ENCODE peak calls at places on chromosomes 13 and 19, in nine cellular contexts. One of them, this sample, is unnamed.

GRCh38 chr13:98778749-98779148 is 26.3 kb upstream of the SLC15A1 start:
- DNase-seq in M059J: peak; percentile 61
- DNase-seq in islet precursor cell: no peak
- DNase-seq in nephron progenitor cell: no peak
- DNase-seq in fibroblast of the aortic adventitia: no peak
- DNase-seq in activated CD4-positive, alpha-beta memory T cell treated with anti-CD3 and anti-CD28 coated beads for 36 hours: no peak
- DNase-seq in activated naive CD8-positive, alpha-beta T cell treated with anti-CD3 and anti-CD28 coated beads, Interleukin-2, amount 50 U/mL, for 24 hours: no peak
- DNase-seq in iris pigment epithelial cell: peak; percentile 42
- DNase-seq in tibial artery: no peak
- DNase-seq in this sample: no peak

GRCh38 chr13:107838592-107839161 is 376.7 kb downstream of the LIG4 start:
- DNase-seq in activated CD4-positive, alpha-beta memory T cell treated with anti-CD3 and anti-CD28 coated beads for 36 hours: no peak
- DNase-seq in nephron progenitor cell: no peak
- DNase-seq in activated naive CD8-positive, alpha-beta T cell treated with anti-CD3 and anti-CD28 coated beads, Interleukin-2, amount 50 U/mL, for 24 hours: no peak
- DNase-seq in M059J: no peak
- DNase-seq in iris pigment epithelial cell: no peak
- DNase-seq in islet precursor cell: no peak
- DNase-seq in tibial artery: no peak
- DNase-seq in fibroblast of the aortic adventitia: no peak
- DNase-seq in this sample: no peak

GRCh38 chr13:98875146-98875729 is 102.6 kb downstream of the DOCK9 start:
- DNase-seq in islet precursor cell: no peak
- DNase-seq in M059J: no peak
- DNase-seq in activated naive CD8-positive, alpha-beta T cell treated with anti-CD3 and anti-CD28 coated beads, Interleukin-2, amount 50 U/mL, for 24 hours: no peak
- DNase-seq in tibial artery: no peak
- DNase-seq in nephron progenitor cell: no peak
- DNase-seq in fibroblast of the aortic adventitia: no peak
- DNase-seq in iris pigment epithelial cell: no peak
- DNase-seq in activated CD4-positive, alpha-beta memory T cell treated with anti-CD3 and anti-CD28 coated beads for 36 hours: no peak
- DNase-seq in this sample: peak; percentile 10

GRCh38 chr19:4686700-4687099 is 16.6 kb upstream of the MYDGF start:
- DNase-seq in tibial artery: no peak
- DNase-seq in nephron progenitor cell: no peak
- DNase-seq in M059J: no peak
- DNase-seq in activated naive CD8-positive, alpha-beta T cell treated with anti-CD3 and anti-CD28 coated beads, Interleukin-2, amount 50 U/mL, for 24 hours: no peak
- DNase-seq in iris pigment epithelial cell: no peak
- DNase-seq in islet precursor cell: no peak
- DNase-seq in fibroblast of the aortic adventitia: no peak
- DNase-seq in activated CD4-positive, alpha-beta memory T cell treated with anti-CD3 and anti-CD28 coated beads for 36 hours: no peak
- DNase-seq in this sample: no peak

GRCh38 chr13:113935081-113935511 is 38.8 kb downstream of the C13orf46 start:
- DNase-seq in activated naive CD8-positive, alpha-beta T cell treated with anti-CD3 and anti-CD28 coated beads, Interleukin-2, amount 50 U/mL, for 24 hours: no peak
- DNase-seq in islet precursor cell: peak; percentile 81
- DNase-seq in fibroblast of the aortic adventitia: no peak
- DNase-seq in iris pigment epithelial cell: no peak
- DNase-seq in tibial artery: peak; percentile 76
- DNase-seq in activated CD4-positive, alpha-beta memory T cell treated with anti-CD3 and anti-CD28 coated beads for 36 hours: no peak
- DNase-seq in nephron progenitor cell: peak; percentile 26
- DNase-seq in M059J: no peak
- DNase-seq in this sample: no peak

GRCh38 chr19:49557641-49558325 is 22.6 kb downstream of the NOSIP start:
- DNase-seq in activated naive CD8-positive, alpha-beta T cell treated with anti-CD3 and anti-CD28 coated beads, Interleukin-2, amount 50 U/mL, for 24 hours: no peak
- DNase-seq in nephron progenitor cell: no peak
- DNase-seq in islet precursor cell: no peak
- DNase-seq in activated CD4-positive, alpha-beta memory T cell treated with anti-CD3 and anti-CD28 coated beads for 36 hours: no peak
- DNase-seq in iris pigment epithelial cell: no peak
- DNase-seq in tibial artery: no peak
- DNase-seq in fibroblast of the aortic adventitia: no peak
- DNase-seq in M059J: no peak
- DNase-seq in this sample: no peak

GRCh38 chr19:47494729-47495128 is 10.7 kb upstream of the KPTN start:
- DNase-seq in M059J: no peak
- DNase-seq in nephron progenitor cell: no peak
- DNase-seq in iris pigment epithelial cell: no peak
- DNase-seq in activated CD4-positive, alpha-beta memory T cell treated with anti-CD3 and anti-CD28 coated beads for 36 hours: no peak
- DNase-seq in fibroblast of the aortic adventitia: no peak
- DNase-seq in activated naive CD8-positive, alpha-beta T cell treated with anti-CD3 and anti-CD28 coated beads, Interleukin-2, amount 50 U/mL, for 24 hours: no peak
- DNase-seq in tibial artery: no peak
- DNase-seq in islet precursor cell: no peak
- DNase-seq in this sample: peak; percentile 0

GRCh38 chr19:38718747-38719543 is 25.3 kb downstream of the CAPN12 start:
- DNase-seq in activated naive CD8-positive, alpha-beta T cell treated with anti-CD3 and anti-CD28 coated beads, Interleukin-2, amount 50 U/mL, for 24 hours: no peak
- DNase-seq in islet precursor cell: peak; percentile 85
- DNase-seq in M059J: peak; percentile 67
- DNase-seq in nephron progenitor cell: no peak
- DNase-seq in tibial artery: peak; percentile 96
- DNase-seq in fibroblast of the aortic adventitia: peak; percentile 40
- DNase-seq in activated CD4-positive, alpha-beta memory T cell treated with anti-CD3 and anti-CD28 coated beads for 36 hours: no peak
- DNase-seq in iris pigment epithelial cell: no peak
- DNase-seq in this sample: peak; percentile 94

GRCh38 chr19:58440556-58440955 is 603 bp upstream of the ZNF132 start:
- DNase-seq in iris pigment epithelial cell: no peak
- DNase-seq in activated naive CD8-positive, alpha-beta T cell treated with anti-CD3 and anti-CD28 coated beads, Interleukin-2, amount 50 U/mL, for 24 hours: no peak
- DNase-seq in M059J: no peak
- DNase-seq in islet precursor cell: no peak
- DNase-seq in activated CD4-positive, alpha-beta memory T cell treated with anti-CD3 and anti-CD28 coated beads for 36 hours: no peak
- DNase-seq in tibial artery: peak; percentile 66
- DNase-seq in nephron progenitor cell: no peak
- DNase-seq in fibroblast of the aortic adventitia: no peak
- DNase-seq in this sample: no peak

GRCh38 chr13:26011996-26012688 is 39.7 kb downstream of the SHISA2 start:
- DNase-seq in nephron progenitor cell: no peak
- DNase-seq in islet precursor cell: peak; percentile 38
- DNase-seq in M059J: no peak
- DNase-seq in activated naive CD8-positive, alpha-beta T cell treated with anti-CD3 and anti-CD28 coated beads, Interleukin-2, amount 50 U/mL, for 24 hours: peak; percentile 50
- DNase-seq in fibroblast of the aortic adventitia: no peak
- DNase-seq in activated CD4-positive, alpha-beta memory T cell treated with anti-CD3 and anti-CD28 coated beads for 36 hours: peak; percentile 63
- DNase-seq in tibial artery: no peak
- DNase-seq in iris pigment epithelial cell: no peak
- DNase-seq in this sample: no peak

GRCh38 chr13:46165485-46166220 is 16.3 kb downstream of the LCP1 start:
- DNase-seq in iris pigment epithelial cell: peak; percentile 64
- DNase-seq in fibroblast of the aortic adventitia: no peak
- DNase-seq in M059J: peak; percentile 76
- DNase-seq in tibial artery: no peak
- DNase-seq in islet precursor cell: no peak
- DNase-seq in activated naive CD8-positive, alpha-beta T cell treated with anti-CD3 and anti-CD28 coated beads, Interleukin-2, amount 50 U/mL, for 24 hours: peak; percentile 46
- DNase-seq in nephron progenitor cell: no peak
- DNase-seq in activated CD4-positive, alpha-beta memory T cell treated with anti-CD3 and anti-CD28 coated beads for 36 hours: peak; percentile 71
- DNase-seq in this sample: peak; percentile 55

GRCh38 chr13:73695325-73695724 is 438.9 kb downstream of the KLF12 start:
- DNase-seq in nephron progenitor cell: no peak
- DNase-seq in tibial artery: no peak
- DNase-seq in islet precursor cell: no peak
- DNase-seq in iris pigment epithelial cell: no peak
- DNase-seq in activated naive CD8-positive, alpha-beta T cell treated with anti-CD3 and anti-CD28 coated beads, Interleukin-2, amount 50 U/mL, for 24 hours: no peak
- DNase-seq in fibroblast of the aortic adventitia: no peak
- DNase-seq in M059J: no peak
- DNase-seq in activated CD4-positive, alpha-beta memory T cell treated with anti-CD3 and anti-CD28 coated beads for 36 hours: no peak
- DNase-seq in this sample: no peak

GRCh38 chr19:3275068-3275582 is 50.7 kb downstream of the CELF5 start:
- DNase-seq in iris pigment epithelial cell: no peak
- DNase-seq in fibroblast of the aortic adventitia: no peak
- DNase-seq in islet precursor cell: no peak
- DNase-seq in nephron progenitor cell: peak; percentile 72
- DNase-seq in M059J: peak; percentile 44
- DNase-seq in activated naive CD8-positive, alpha-beta T cell treated with anti-CD3 and anti-CD28 coated beads, Interleukin-2, amount 50 U/mL, for 24 hours: peak; percentile 41
- DNase-seq in activated CD4-positive, alpha-beta memory T cell treated with anti-CD3 and anti-CD28 coated beads for 36 hours: peak; percentile 56
- DNase-seq in tibial artery: no peak
- DNase-seq in this sample: no peak

GRCh38 chr19:34148672-34149185 is 23.6 kb upstream of the LSM14A start:
- DNase-seq in iris pigment epithelial cell: no peak
- DNase-seq in islet precursor cell: no peak
- DNase-seq in activated naive CD8-positive, alpha-beta T cell treated with anti-CD3 and anti-CD28 coated beads, Interleukin-2, amount 50 U/mL, for 24 hours: no peak
- DNase-seq in tibial artery: no peak
- DNase-seq in M059J: no peak
- DNase-seq in activated CD4-positive, alpha-beta memory T cell treated with anti-CD3 and anti-CD28 coated beads for 36 hours: no peak
- DNase-seq in fibroblast of the aortic adventitia: no peak
- DNase-seq in nephron progenitor cell: no peak
- DNase-seq in this sample: no peak

GRCh38 chr19:53076984-53077383 is 26.2 kb downstream of the ZNF160 start:
- DNase-seq in iris pigment epithelial cell: peak; percentile 74
- DNase-seq in activated CD4-positive, alpha-beta memory T cell treated with anti-CD3 and anti-CD28 coated beads for 36 hours: no peak
- DNase-seq in fibroblast of the aortic adventitia: peak; percentile 9
- DNase-seq in tibial artery: no peak
- DNase-seq in activated naive CD8-positive, alpha-beta T cell treated with anti-CD3 and anti-CD28 coated beads, Interleukin-2, amount 50 U/mL, for 24 hours: no peak
- DNase-seq in islet precursor cell: peak; percentile 86
- DNase-seq in M059J: no peak
- DNase-seq in nephron progenitor cell: peak; percentile 45
- DNase-seq in this sample: no peak

GRCh38 chr13:26262156-26262555 is 8.2 kb downstream of the CDK8 start:
- DNase-seq in iris pigment epithelial cell: no peak
- DNase-seq in activated naive CD8-positive, alpha-beta T cell treated with anti-CD3 and anti-CD28 coated beads, Interleukin-2, amount 50 U/mL, for 24 hours: no peak
- DNase-seq in M059J: no peak
- DNase-seq in tibial artery: no peak
- DNase-seq in nephron progenitor cell: no peak
- DNase-seq in islet precursor cell: no peak
- DNase-seq in activated CD4-positive, alpha-beta memory T cell treated with anti-CD3 and anti-CD28 coated beads for 36 hours: no peak
- DNase-seq in fibroblast of the aortic adventitia: no peak
- DNase-seq in this sample: no peak

GRCh38 chr19:35318679-35319448 is 10.1 kb upstream of the CD22 start:
- DNase-seq in fibroblast of the aortic adventitia: peak; percentile 55
- DNase-seq in activated naive CD8-positive, alpha-beta T cell treated with anti-CD3 and anti-CD28 coated beads, Interleukin-2, amount 50 U/mL, for 24 hours: peak; percentile 26
- DNase-seq in nephron progenitor cell: no peak
- DNase-seq in activated CD4-positive, alpha-beta memory T cell treated with anti-CD3 and anti-CD28 coated beads for 36 hours: peak; percentile 51
- DNase-seq in islet precursor cell: peak; percentile 92
- DNase-seq in M059J: peak; percentile 99
- DNase-seq in iris pigment epithelial cell: peak; percentile 46
- DNase-seq in tibial artery: peak; percentile 77
- DNase-seq in this sample: peak; percentile 54

GRCh38 chr19:29048873-29049272 is 164.1 kb downstream of the UQCRFS1 start:
- DNase-seq in iris pigment epithelial cell: no peak
- DNase-seq in fibroblast of the aortic adventitia: no peak
- DNase-seq in islet precursor cell: no peak
- DNase-seq in M059J: no peak
- DNase-seq in activated naive CD8-positive, alpha-beta T cell treated with anti-CD3 and anti-CD28 coated beads, Interleukin-2, amount 50 U/mL, for 24 hours: no peak
- DNase-seq in tibial artery: peak; percentile 20
- DNase-seq in nephron progenitor cell: no peak
- DNase-seq in activated CD4-positive, alpha-beta memory T cell treated with anti-CD3 and anti-CD28 coated beads for 36 hours: no peak
- DNase-seq in this sample: no peak

GRCh38 chr19:41407271-41407670 is 9.7 kb downstream of the BCKDHA start:
- DNase-seq in activated naive CD8-positive, alpha-beta T cell treated with anti-CD3 and anti-CD28 coated beads, Interleukin-2, amount 50 U/mL, for 24 hours: no peak
- DNase-seq in tibial artery: no peak
- DNase-seq in activated CD4-positive, alpha-beta memory T cell treated with anti-CD3 and anti-CD28 coated beads for 36 hours: no peak
- DNase-seq in nephron progenitor cell: no peak
- DNase-seq in iris pigment epithelial cell: peak; percentile 35
- DNase-seq in fibroblast of the aortic adventitia: no peak
- DNase-seq in M059J: no peak
- DNase-seq in islet precursor cell: peak; percentile 95
- DNase-seq in this sample: no peak

GRCh38 chr19:6100284-6100915 is 9.9 kb downstream of the RFX2 start:
- DNase-seq in activated naive CD8-positive, alpha-beta T cell treated with anti-CD3 and anti-CD28 coated beads, Interleukin-2, amount 50 U/mL, for 24 hours: peak; percentile 52
- DNase-seq in iris pigment epithelial cell: no peak
- DNase-seq in nephron progenitor cell: peak; percentile 42
- DNase-seq in fibroblast of the aortic adventitia: no peak
- DNase-seq in islet precursor cell: no peak
- DNase-seq in activated CD4-positive, alpha-beta memory T cell treated with anti-CD3 and anti-CD28 coated beads for 36 hours: peak; percentile 52
- DNase-seq in M059J: no peak
- DNase-seq in tibial artery: peak; percentile 63
- DNase-seq in this sample: no peak

This sample was measured in NCI-H226.